ENCODE peak calls at places on chromosomes 1 and 21, in six cellular contexts. One of them, this sample, is unnamed. For H3K4me1, the result is how much of the 10 kb centered on the place peaks cover.

GRCh38 chr1:155976062-155976912 is 2.1 kb downstream of the ARHGEF2 start:
- DNase-seq in stomach: peak
- DNase-seq in IMR-90: peak
- DNase-seq in adrenal gland: no peak
- DNase-seq in prostate gland: peak
- DNase-seq in uterus: peak
- DNase-seq in this sample: peak

GRCh38 chr1:1285618-1286311 is 5.5 kb downstream of the SCNN1D start:
- DNase-seq in prostate gland: no peak
- DNase-seq in adrenal gland: no peak
- DNase-seq in stomach: no peak
- DNase-seq in IMR-90: no peak
- DNase-seq in uterus: no peak
- DNase-seq in this sample: no peak

GRCh38 chr1:166905136-166905535 is 29.1 kb upstream of the TADA1 start:
- DNase-seq in prostate gland: no peak
- DNase-seq in uterus: no peak
- DNase-seq in stomach: no peak
- DNase-seq in IMR-90: no peak
- DNase-seq in adrenal gland: no peak
- DNase-seq in this sample: no peak

GRCh38 chr1:179177182-179177581 is 52.3 kb downstream of the ABL2 start:
- DNase-seq in IMR-90: peak
- DNase-seq in prostate gland: no peak
- DNase-seq in stomach: no peak
- DNase-seq in adrenal gland: no peak
- DNase-seq in uterus: no peak
- DNase-seq in this sample: peak

GRCh38 chr21:16078382-16078781 is 348.6 kb downstream of the USP25 start:
- DNase-seq in prostate gland: no peak
- DNase-seq in uterus: no peak
- DNase-seq in stomach: no peak
- DNase-seq in adrenal gland: no peak
- DNase-seq in IMR-90: no peak
- DNase-seq in this sample: no peak

GRCh38 chr1:202184750-202185460 is 8.7 kb upstream of the LGR6 start:
- DNase-seq in uterus: peak
- DNase-seq in adrenal gland: peak
- DNase-seq in stomach: peak
- DNase-seq in IMR-90: peak
- DNase-seq in prostate gland: peak
- DNase-seq in this sample: peak

GRCh38 chr1:21292991-21293536 is 2.8 kb upstream of the ECE1 start:
- DNase-seq in stomach: no peak
- DNase-seq in IMR-90: no peak
- DNase-seq in prostate gland: no peak
- DNase-seq in adrenal gland: no peak
- DNase-seq in uterus: no peak
- DNase-seq in this sample: peak

GRCh38 chr1:93328809-93329477 is 16.8 kb upstream of the DR1 start:
- DNase-seq in stomach: no peak
- DNase-seq in uterus: no peak
- DNase-seq in IMR-90: peak
- DNase-seq in prostate gland: no peak
- DNase-seq in adrenal gland: no peak
- DNase-seq in this sample: no peak

GRCh38 chr1:165369255-165369848 is 12.8 kb upstream of the LMX1A start:
- DNase-seq in adrenal gland: peak
- DNase-seq in stomach: peak
- DNase-seq in IMR-90: peak
- DNase-seq in uterus: peak
- DNase-seq in prostate gland: peak
- DNase-seq in this sample: peak

GRCh38 chr1:68085752-68086151 is 35.3 kb upstream of the DIRAS3 start:
- DNase-seq in IMR-90: no peak
- DNase-seq in stomach: no peak
- DNase-seq in prostate gland: no peak
- DNase-seq in uterus: no peak
- DNase-seq in adrenal gland: no peak
- DNase-seq in this sample: no peak

DNA sequence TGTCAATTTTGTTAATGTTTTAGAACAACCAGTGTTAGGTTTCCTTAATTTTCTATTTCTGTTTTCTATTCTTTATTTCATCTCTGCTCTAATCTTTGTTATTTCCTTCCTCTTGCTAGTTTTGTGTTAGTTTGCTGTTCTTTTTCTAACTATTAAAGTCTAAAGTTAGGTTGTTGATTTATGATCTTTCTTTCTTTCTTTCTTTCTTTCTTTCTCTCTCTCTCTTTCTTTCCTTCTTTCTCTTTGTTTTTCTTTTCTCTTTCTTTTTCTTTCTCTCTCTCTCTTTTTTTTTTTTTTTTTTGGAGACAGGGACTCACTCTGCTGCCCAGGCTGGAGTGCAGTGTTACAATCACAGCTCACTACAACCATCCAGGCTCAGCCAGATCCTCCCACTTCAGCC is 17.4 kb upstream of the KLF18 start:
- DNase-seq in stomach: no peak
- DNase-seq in adrenal gland: no peak
- DNase-seq in prostate gland: no peak
- DNase-seq in IMR-90: no peak
- DNase-seq in uterus: no peak
- DNase-seq in this sample: no peak
- H3K4me1 ChIP-seq in stomach: under half
- H3K4me1 ChIP-seq in adrenal gland: under half
- H3K4me1 ChIP-seq in prostate gland: under half
- H3K4me1 ChIP-seq in IMR-90: under half
- H3K4me1 ChIP-seq in uterus: under half
- H3K4me1 ChIP-seq in this sample: under half

GRCh38 chr1:198641506-198641905 is 2.7 kb downstream of the PTPRC start:
- DNase-seq in uterus: no peak
- DNase-seq in stomach: no peak
- DNase-seq in prostate gland: no peak
- DNase-seq in IMR-90: peak
- DNase-seq in adrenal gland: no peak
- DNase-seq in this sample: no peak

GRCh38 chr1:198639581-198640235 is 868 bp downstream of the PTPRC start:
- DNase-seq in adrenal gland: no peak
- DNase-seq in uterus: no peak
- DNase-seq in stomach: no peak
- DNase-seq in prostate gland: no peak
- DNase-seq in IMR-90: no peak
- DNase-seq in this sample: no peak

GRCh38 chr1:198643827-198644226 is 5.0 kb downstream of the PTPRC start:
- DNase-seq in stomach: no peak
- DNase-seq in prostate gland: no peak
- DNase-seq in IMR-90: no peak
- DNase-seq in uterus: no peak
- DNase-seq in adrenal gland: no peak
- DNase-seq in this sample: no peak

GRCh38 chr1:198643001-198643400 is 4.2 kb downstream of the PTPRC start:
- DNase-seq in uterus: no peak
- DNase-seq in stomach: no peak
- DNase-seq in IMR-90: no peak
- DNase-seq in adrenal gland: no peak
- DNase-seq in prostate gland: no peak
- DNase-seq in this sample: no peak

DNA sequence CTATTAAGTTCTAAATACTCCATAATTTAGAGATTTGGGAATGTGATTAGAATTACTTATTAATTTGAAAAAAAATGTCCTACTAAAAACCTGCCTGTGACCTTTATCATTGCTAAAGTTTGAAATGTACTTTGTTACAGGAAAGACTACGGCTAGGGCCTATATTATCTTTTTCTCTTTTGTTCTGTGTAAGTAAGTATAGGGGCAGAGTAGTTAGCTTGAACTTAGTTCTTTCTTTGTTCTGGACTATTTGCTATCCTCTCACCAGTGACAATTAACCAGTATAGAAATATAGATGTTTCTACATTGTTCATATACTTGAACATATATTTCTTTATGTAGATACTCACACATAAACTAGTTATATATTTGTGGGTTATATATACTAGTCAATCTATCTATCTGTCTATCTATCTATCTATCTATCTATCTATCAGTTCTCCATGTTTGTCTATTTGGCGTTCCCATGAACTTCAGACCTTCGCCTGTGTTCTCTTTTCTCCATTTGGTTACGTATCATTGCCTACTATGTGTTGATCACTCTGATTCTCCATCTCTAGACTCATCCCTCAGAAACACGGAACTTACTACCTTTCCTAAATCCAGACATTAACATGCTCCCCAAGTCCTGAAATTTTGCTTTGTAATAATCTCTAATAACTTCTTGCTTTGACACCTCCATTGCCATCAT is 3.3 kb downstream of the PTPRC start:
- DNase-seq in uterus: no peak
- DNase-seq in adrenal gland: no peak
- DNase-seq in prostate gland: no peak
- DNase-seq in stomach: no peak
- DNase-seq in IMR-90: no peak
- DNase-seq in this sample: no peak
- H3K27ac ChIP-seq in uterus: no peak
- H3K27ac ChIP-seq in adrenal gland: no peak
- H3K27ac ChIP-seq in prostate gland: no peak
- H3K27ac ChIP-seq in stomach: no peak
- H3K27ac ChIP-seq in IMR-90: no peak
- H3K27ac ChIP-seq in this sample: no peak

DNA sequence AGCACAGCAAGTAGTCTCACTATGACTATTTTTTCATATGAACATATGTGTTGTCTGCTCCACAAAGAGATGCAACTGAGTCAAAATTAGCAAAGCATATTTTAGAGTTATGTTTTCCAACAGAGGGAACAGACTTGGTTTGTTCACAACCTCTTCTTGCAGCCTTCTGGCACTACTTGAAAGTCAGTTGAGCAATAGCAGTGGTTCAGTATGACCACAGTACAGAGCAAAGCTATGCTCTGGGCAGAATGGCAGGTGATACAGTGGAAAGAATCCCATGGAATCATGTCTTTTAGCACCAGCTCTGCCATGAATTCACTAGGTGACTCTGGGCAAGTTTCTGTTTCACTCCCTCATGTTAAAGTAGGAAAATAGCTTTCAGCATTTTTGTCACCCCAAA is 5.3 kb downstream of the CCN1 start:
- DNase-seq in prostate gland: no peak
- DNase-seq in adrenal gland: no peak
- DNase-seq in uterus: peak
- DNase-seq in stomach: no peak
- DNase-seq in IMR-90: peak
- DNase-seq in this sample: no peak
- TF ChIP-seq POLR2A in prostate gland: no peak
- TF ChIP-seq POLR2A in adrenal gland: no peak
- TF ChIP-seq POLR2A in uterus: no peak
- TF ChIP-seq POLR2A in stomach: no peak
- TF ChIP-seq POLR2A in IMR-90: no peak
- TF ChIP-seq POLR2A in this sample: no peak

GRCh38 chr1:10901894-10902805 is 105.7 kb upstream of the CASZ1 start:
- DNase-seq in IMR-90: no peak
- DNase-seq in stomach: no peak
- DNase-seq in uterus: no peak
- DNase-seq in adrenal gland: peak
- DNase-seq in prostate gland: no peak
- DNase-seq in this sample: no peak

GRCh38 chr1:10899490-10900264 is 103.2 kb upstream of the CASZ1 start:
- DNase-seq in adrenal gland: no peak
- DNase-seq in stomach: no peak
- DNase-seq in prostate gland: no peak
- DNase-seq in IMR-90: no peak
- DNase-seq in uterus: no peak
- DNase-seq in this sample: peak

GRCh38 chr1:10901091-10901893 is 104.8 kb upstream of the CASZ1 start:
- DNase-seq in uterus: no peak
- DNase-seq in adrenal gland: peak
- DNase-seq in IMR-90: no peak
- DNase-seq in stomach: peak
- DNase-seq in prostate gland: peak
- DNase-seq in this sample: peak

GRCh38 chr1:10900265-10900651 is 103.8 kb upstream of the CASZ1 start:
- DNase-seq in IMR-90: no peak
- DNase-seq in uterus: no peak
- DNase-seq in adrenal gland: no peak
- DNase-seq in stomach: no peak
- DNase-seq in prostate gland: peak
- DNase-seq in this sample: no peak

DNA sequence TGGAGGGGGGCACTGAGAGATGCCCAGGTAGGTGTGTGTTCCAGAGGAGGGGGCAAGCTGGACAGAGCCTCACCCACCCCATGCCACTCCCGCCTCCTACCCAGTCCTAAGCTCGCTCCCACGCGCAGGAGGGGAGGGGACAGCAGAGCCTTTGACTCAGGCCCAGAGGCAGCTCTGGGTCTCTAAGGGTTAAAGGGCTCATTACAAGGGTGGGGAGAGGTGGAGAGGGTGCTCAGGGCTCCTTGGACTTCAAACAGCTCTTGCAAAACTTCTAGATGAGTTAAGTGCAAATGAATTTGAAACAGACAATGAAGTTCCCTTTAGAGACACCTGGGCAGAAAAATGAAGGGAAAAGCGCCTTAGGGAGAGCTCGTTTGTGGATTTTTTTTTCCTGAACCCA is 104.2 kb upstream of the CASZ1 start:
- DNase-seq in prostate gland: no peak
- DNase-seq in stomach: no peak
- DNase-seq in IMR-90: no peak
- DNase-seq in uterus: no peak
- DNase-seq in adrenal gland: no peak
- DNase-seq in this sample: peak
- H3K4me1 ChIP-seq in prostate gland: under half
- H3K4me1 ChIP-seq in stomach: under half
- H3K4me1 ChIP-seq in IMR-90: under half
- H3K4me1 ChIP-seq in uterus: under half
- H3K4me1 ChIP-seq in adrenal gland: under half
- H3K4me1 ChIP-seq in this sample: under half

DNA sequence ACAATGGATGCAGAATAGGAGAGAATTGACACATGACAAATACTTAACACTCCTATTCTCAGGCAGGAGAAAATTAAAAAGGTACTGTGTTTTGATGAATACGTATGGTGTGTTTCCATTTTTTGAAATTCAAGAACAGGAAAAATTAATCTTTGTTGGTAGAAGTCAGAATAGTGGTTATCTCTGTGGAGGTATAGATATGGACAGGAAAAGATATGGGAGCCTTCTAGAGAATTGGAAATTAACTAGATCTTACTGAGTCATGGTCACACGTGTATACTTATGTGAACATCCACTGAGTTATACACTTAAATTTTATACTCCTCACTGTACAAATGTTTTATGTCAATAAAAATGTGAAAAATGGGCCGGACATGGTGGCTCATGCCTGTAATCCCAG is 9.9 kb upstream of the TUT4 start:
- DNase-seq in adrenal gland: no peak
- DNase-seq in uterus: no peak
- DNase-seq in stomach: no peak
- DNase-seq in IMR-90: no peak
- DNase-seq in prostate gland: no peak
- DNase-seq in this sample: no peak
- H3K27ac ChIP-seq in adrenal gland: no peak
- H3K27ac ChIP-seq in uterus: no peak
- H3K27ac ChIP-seq in stomach: no peak
- H3K27ac ChIP-seq in IMR-90: no peak
- H3K27ac ChIP-seq in prostate gland: no peak
- H3K27ac ChIP-seq in this sample: no peak

GRCh38 chr1:112674986-112675727 is 698 bp downstream of the MOV10 start:
- DNase-seq in IMR-90: peak
- DNase-seq in adrenal gland: peak
- DNase-seq in stomach: no peak
- DNase-seq in prostate gland: peak
- DNase-seq in uterus: peak
- DNase-seq in this sample: peak
- TF ChIP-seq POLR2A in IMR-90: peak
- TF ChIP-seq POLR2A in adrenal gland: peak
- TF ChIP-seq POLR2A in stomach: no peak
- TF ChIP-seq POLR2A in prostate gland: no peak
- TF ChIP-seq POLR2A in uterus: no peak
- TF ChIP-seq POLR2A in this sample: no peak